ENCODE peak calls at places on chromosomes 6 and 20, in seven cellular contexts. W is endothelial cell of umbilical vein, C is suprapubic skin, E is BJ, G is glutamatergic neuron, D is fibroblast of lung, O is brain microvascular endothelial cell. R is an unnamed sample.
A peak's percentile ranks its signal among the peaks of the same experiment; 100 is the strongest.

GRCh38 chr20:44052166-44052565 is 134.8 kb downstream of the JPH2 start:
- DNase-seq in W (no peak), E (no peak), D (no peak), C (peak; percentile 37), G (no peak), O (no peak), R (no peak)

GRCh38 chr20:18428490-18429173 is 38.2 kb downstream of the DZANK1 start:
- DNase-seq in E (no peak), G (no peak), O (peak; percentile 7), D (no peak), C (no peak), W (peak; percentile 73), R (no peak)

GRCh38 chr6:56815436-56815835 is 139.5 kb upstream of the BEND6 start:
- DNase-seq in C (no peak), E (no peak), W (no peak), D (no peak), G (no peak), O (no peak), R (no peak)

GRCh38 chr20:47146703-47147102 is 209.8 kb downstream of the ZMYND8 start:
- DNase-seq in E (no peak), C (no peak), G (no peak), D (peak; percentile 88), O (peak; percentile 29), W (no peak), R (peak; percentile 35)

GRCh38 chr20:45538209-45538798 is 978 bp downstream of the WFDC6 start:
- DNase-seq in E (no peak), C (no peak), O (no peak), D (no peak), W (no peak), G (no peak), R (no peak)

GRCh38 chr20:5705827-5706226 is 44.4 kb upstream of the SHLD1 start:
- DNase-seq in W (no peak), G (no peak), O (no peak), D (no peak), C (no peak), E (no peak), R (no peak)

GRCh38 chr6:151475653-151476523 is 17.9 kb upstream of the CCDC170 start:
- DNase-seq in C (no peak), D (peak; percentile 39), G (no peak), O (peak; percentile 36), W (peak; percentile 50), E (no peak), R (no peak)

GRCh38 chr6:45663181-45664180 is 285.7 kb upstream of the SUPT3H start:
- DNase-seq in E (no peak), D (peak; percentile 48), C (no peak), W (peak; percentile 42), G (peak; percentile 60), O (peak; percentile 27), R (no peak)

GRCh38 chr6:157374889-157375443 is 6.0 kb upstream of the ZDHHC14 start:
- DNase-seq in O (no peak), W (no peak), D (peak; percentile 67), C (no peak), E (no peak), G (no peak), R (no peak)

GRCh38 chr6:124223596-124223995 is 419.9 kb downstream of the NKAIN2 start:
- DNase-seq in G (no peak), C (no peak), W (no peak), D (peak; percentile 80), O (peak; percentile 2), E (no peak), R (no peak)

GRCh38 chr6:112227411-112227810 is 27.0 kb downstream of the LAMA4 start:
- DNase-seq in O (no peak), W (peak; percentile 91), G (no peak), D (peak; percentile 30), C (no peak), E (no peak), R (no peak)

GRCh38 chr6:134822920-134823430 is 126.9 kb downstream of the ALDH8A1 start:
- DNase-seq in O (peak; percentile 85), D (peak; percentile 74), C (no peak), E (no peak), W (peak; percentile 84), G (peak; percentile 28), R (peak; percentile 66)

GRCh38 chr6:52672422-52673025 is 1.6 kb downstream of the TMEM14A start:
- DNase-seq in C (no peak), G (no peak), E (no peak), W (no peak), O (no peak), D (peak; percentile 49), R (no peak)

GRCh38 chr6:21137708-21138358 is 455.7 kb upstream of the SOX4 start:
- DNase-seq in C (no peak), G (no peak), O (no peak), E (peak; percentile 9), W (peak; percentile 35), D (peak; percentile 58), R (no peak)

GRCh38 chr20:12394786-12395185 is 477.1 kb downstream of the BTBD3 start:
- DNase-seq in W (no peak), G (no peak), C (no peak), O (no peak), E (no peak), D (no peak), R (no peak)

GRCh38 chr6:193180-193579 is 99.1 kb upstream of the DUSP22 start:
- DNase-seq in E (no peak), D (no peak), G (no peak), W (no peak), O (no peak), C (peak; percentile 31), R (no peak)

GRCh38 chr20:24773751-24774201 is 175.3 kb upstream of the CST7 start:
- DNase-seq in W (no peak), C (peak; percentile 60), G (no peak), D (peak; percentile 98), O (peak; percentile 67), E (peak; percentile 74), R (peak; percentile 2)

GRCh38 chr6:151289399-151290007 is 49.7 kb downstream of the AKAP12 start:
- DNase-seq in W (no peak), G (no peak), C (no peak), D (peak; percentile 35), O (no peak), E (no peak), R (no peak)

GRCh38 chr6:44487611-44488010 is 100.1 kb downstream of the CDC5L start:
- DNase-seq in W (no peak), C (no peak), O (no peak), E (no peak), G (no peak), D (peak; percentile 20), R (no peak)

GRCh38 chr20:48671141-48671540 is 156.7 kb downstream of the PREX1 start:
- DNase-seq in E (no peak), G (no peak), W (no peak), O (no peak), D (no peak), C (no peak), R (no peak)

DNA sequence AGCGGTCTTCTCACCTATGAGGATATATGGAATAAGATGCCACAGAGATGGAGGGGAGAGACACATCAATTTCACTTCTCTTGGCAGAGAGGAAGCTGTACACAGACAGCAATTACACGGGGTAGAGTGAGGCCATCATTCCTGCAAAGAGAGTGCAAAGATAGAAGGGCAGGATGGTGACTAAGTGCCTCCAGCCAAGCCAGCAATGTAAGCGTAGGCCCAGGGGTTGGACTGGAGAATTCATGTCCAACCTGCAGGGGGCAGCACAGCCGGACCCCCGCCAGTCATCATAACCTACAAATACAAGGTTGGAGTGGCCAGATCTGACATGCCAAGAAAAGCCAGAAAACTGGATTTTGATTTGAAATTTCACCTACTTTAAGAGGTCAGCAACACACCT is 56.3 kb downstream of the NRN1 start:
- DNase-seq in O (peak; percentile 35), W (peak; percentile 44), E (no peak), D (peak; percentile 52), C (no peak), G (peak; percentile 60), R (no peak)
- TF ChIP-seq CTCF in O (peak; percentile 52), W (peak; percentile 52), E (peak; percentile 21), D (no peak), C (no peak), G (peak; percentile 74), R (no peak)

GRCh38 chr20:41340327-41341055 is at the start of gene LPIN3:
- DNase-seq in E (peak; percentile 51), D (peak; percentile 58), C (peak; percentile 94), O (peak; percentile 31), G (peak; percentile 85), W (peak; percentile 47), R (peak; percentile 74)
- TF ChIP-seq CTCF in E (peak; percentile 50), D (peak; percentile 24), C (no peak), O (no peak), G (peak; percentile 71), W (no peak), R (peak; percentile 34)

DNA sequence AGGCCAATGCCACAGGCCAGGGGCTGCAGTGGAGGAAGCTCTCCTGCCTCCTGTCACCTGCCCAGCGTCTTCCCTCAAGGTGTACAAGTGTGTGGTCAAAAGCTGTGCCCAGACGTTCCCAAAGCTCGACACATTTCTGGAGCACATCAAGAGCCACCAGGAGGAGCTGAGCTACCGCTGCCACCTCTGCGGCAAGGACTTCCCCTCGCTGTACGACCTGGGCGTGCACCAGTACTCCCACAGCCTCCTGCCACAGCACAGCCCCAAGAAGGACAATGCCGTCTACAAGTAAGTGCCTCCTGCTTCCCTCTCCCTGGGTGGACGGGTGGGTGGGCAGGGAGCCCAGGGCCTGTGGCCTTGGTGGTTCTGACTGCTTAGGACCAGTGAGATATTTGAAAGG is 38.2 kb downstream of the ZNF341 start:
- DNase-seq in E (no peak), W (no peak), C (no peak), D (no peak), G (no peak), O (no peak), R (no peak)
- TF ChIP-seq CTCF in E (no peak), W (no peak), C (no peak), D (no peak), G (no peak), O (no peak), R (no peak)

GRCh38 chr6:161100072-161100471 is 108.5 kb downstream of the MAP3K4 start:
- DNase-seq in C (no peak), D (no peak), O (no peak), G (no peak), E (no peak), W (no peak), R (no peak)
- TF ChIP-seq CTCF in C (no peak), D (no peak), O (no peak), G (no peak), E (no peak), W (no peak), R (no peak)

GRCh38 chr6:49911252-49911651 is 44.9 kb upstream of the CRISP1 start:
- DNase-seq in W (no peak), G (no peak), E (no peak), D (no peak), O (no peak), C (no peak), R (no peak)

GRCh38 chr6:49913656-49914055 is 47.3 kb upstream of the CRISP1 start:
- DNase-seq in G (no peak), O (no peak), E (no peak), D (no peak), W (no peak), C (no peak), R (no peak)

GRCh38 chr6:49912193-49912592 is 45.9 kb upstream of the CRISP1 start:
- DNase-seq in E (no peak), O (no peak), C (no peak), G (no peak), D (no peak), W (no peak), R (no peak)

GRCh38 chr6:49918787-49919186 is 45.2 kb downstream of the DEFB114 start:
- DNase-seq in D (no peak), C (no peak), W (no peak), E (no peak), O (no peak), G (no peak), R (no peak)

GRCh38 chr6:49915035-49915434 is 48.7 kb upstream of the CRISP1 start:
- DNase-seq in D (no peak), W (no peak), C (no peak), O (no peak), E (no peak), G (peak; percentile 25), R (no peak)
- TF ChIP-seq CTCF in D (no peak), W (no peak), C (no peak), O (no peak), E (no peak), G (no peak), R (no peak)